ENCODE peak calls at places on chromosomes 16 and 17, in four cellular contexts. J is G401; S is stimulated activated CD8-positive, alpha-beta memory T cell treated with anti-CD3 and anti-CD28 coated beads, Interleukin-7, amount 100 ng/mL, for 48 hours; B is kidney tubule cell. A is an unnamed sample.

GRCh38 chr16:11016993-11017392 is 72.6 kb downstream of the CLEC16A start:
- DNase-seq in J (no peak), S (peak), B (peak), A (peak)

GRCh38 chr16:75227361-75228142 is 8.8 kb downstream of the CTRB1 start:
- DNase-seq in J (no peak), S (no peak), B (no peak), A (no peak)

GRCh38 chr17:1229354-1229890 is 40.8 kb upstream of the BHLHA9 start:
- DNase-seq in J (no peak), S (no peak), B (peak), A (peak)

GRCh38 chr17:73782641-73783381 is 138.6 kb upstream of the SDK2 start:
- DNase-seq in J (no peak), S (no peak), B (no peak), A (peak)

GRCh38 chr16:51306116-51306515 is 155.0 kb upstream of the SALL1 start:
- DNase-seq in J (no peak), S (no peak), B (no peak), A (no peak)

GRCh38 chr16:71367243-71367976 is 8.9 kb downstream of the CALB2 start:
- DNase-seq in J (peak), S (peak), B (peak), A (peak)

GRCh38 chr16:15973460-15973859 is 24.0 kb downstream of the ABCC1 start:
- DNase-seq in J (no peak), S (no peak), B (no peak), A (no peak)

GRCh38 chr17:76833034-76833689 is 35.0 kb upstream of the MGAT5B start:
- DNase-seq in J (no peak), S (no peak), B (no peak), A (no peak)

GRCh38 chr16:9000664-9001063 is 37.0 kb upstream of the USP7 start:
- DNase-seq in J (no peak), S (no peak), B (no peak), A (no peak)

GRCh38 chr17:32875904-32876413 is 965 bp downstream of the MYO1D start:
- DNase-seq in J (peak), S (no peak), B (no peak), A (peak)

GRCh38 chr16:951660-952301 is 19.0 kb downstream of the LMF1 start:
- DNase-seq in J (no peak), S (no peak), B (no peak), A (no peak)